ENCODE peak calls at places on chromosome 7, in six cellular contexts. One of them, this sample, is unnamed.

GRCh38 chr7:23114854-23115253 is 9.3 kb downstream of the KLHL7 start:
- DNase-seq in body of pancreas: no peak
- DNase-seq in left ventricle myocardium inferior: no peak
- DNase-seq in non-pigmented ciliary epithelial cell: no peak
- DNase-seq in AG10803: peak; percentile 59
- DNase-seq in Ammon's horn: peak; percentile 31
- DNase-seq in this sample: no peak

GRCh38 chr7:44147026-44147881 is 6.1 kb upstream of the MYL7 start:
- DNase-seq in non-pigmented ciliary epithelial cell: no peak
- DNase-seq in left ventricle myocardium inferior: peak; percentile 16
- DNase-seq in Ammon's horn: no peak
- DNase-seq in AG10803: no peak
- DNase-seq in body of pancreas: peak; percentile 49
- DNase-seq in this sample: no peak

GRCh38 chr7:108088729-108089128 is 41.4 kb downstream of the LAMB4 start:
- DNase-seq in AG10803: peak; percentile 32
- DNase-seq in Ammon's horn: no peak
- DNase-seq in body of pancreas: no peak
- DNase-seq in non-pigmented ciliary epithelial cell: no peak
- DNase-seq in left ventricle myocardium inferior: no peak
- DNase-seq in this sample: no peak

GRCh38 chr7:37311282-37311868 is 137.3 kb downstream of the ELMO1 start:
- DNase-seq in non-pigmented ciliary epithelial cell: no peak
- DNase-seq in left ventricle myocardium inferior: no peak
- DNase-seq in Ammon's horn: peak; percentile 68
- DNase-seq in AG10803: no peak
- DNase-seq in body of pancreas: no peak
- DNase-seq in this sample: peak; percentile 49

GRCh38 chr7:70782729-70783290 is 349.1 kb upstream of the GALNT17 start:
- DNase-seq in left ventricle myocardium inferior: no peak
- DNase-seq in body of pancreas: no peak
- DNase-seq in non-pigmented ciliary epithelial cell: no peak
- DNase-seq in AG10803: no peak
- DNase-seq in Ammon's horn: peak; percentile 53
- DNase-seq in this sample: no peak

GRCh38 chr7:82700739-82701138 is 257.2 kb upstream of the CACNA2D1 start:
- DNase-seq in body of pancreas: no peak
- DNase-seq in left ventricle myocardium inferior: no peak
- DNase-seq in AG10803: no peak
- DNase-seq in Ammon's horn: no peak
- DNase-seq in non-pigmented ciliary epithelial cell: no peak
- DNase-seq in this sample: no peak

GRCh38 chr7:55074008-55074499 is 55.2 kb downstream of the EGFR start:
- DNase-seq in non-pigmented ciliary epithelial cell: no peak
- DNase-seq in AG10803: peak; percentile 82
- DNase-seq in body of pancreas: peak; percentile 51
- DNase-seq in Ammon's horn: no peak
- DNase-seq in left ventricle myocardium inferior: peak; percentile 42
- DNase-seq in this sample: peak; percentile 93

GRCh38 chr7:37206192-37206591 is 242.5 kb downstream of the ELMO1 start:
- DNase-seq in AG10803: no peak
- DNase-seq in left ventricle myocardium inferior: no peak
- DNase-seq in body of pancreas: no peak
- DNase-seq in Ammon's horn: no peak
- DNase-seq in non-pigmented ciliary epithelial cell: no peak
- DNase-seq in this sample: no peak

GRCh38 chr7:155295511-155295910 is 2.2 kb upstream of the INSIG1 start:
- DNase-seq in AG10803: no peak
- DNase-seq in Ammon's horn: no peak
- DNase-seq in non-pigmented ciliary epithelial cell: no peak
- DNase-seq in body of pancreas: no peak
- DNase-seq in left ventricle myocardium inferior: no peak
- DNase-seq in this sample: no peak

GRCh38 chr7:52747817-52748216 is 287.6 kb upstream of the POM121L12 start:
- DNase-seq in left ventricle myocardium inferior: no peak
- DNase-seq in Ammon's horn: no peak
- DNase-seq in non-pigmented ciliary epithelial cell: no peak
- DNase-seq in body of pancreas: no peak
- DNase-seq in AG10803: no peak
- DNase-seq in this sample: no peak

GRCh38 chr7:82631998-82632397 is 188.4 kb upstream of the CACNA2D1 start:
- DNase-seq in Ammon's horn: no peak
- DNase-seq in AG10803: peak; percentile 2
- DNase-seq in left ventricle myocardium inferior: no peak
- DNase-seq in body of pancreas: no peak
- DNase-seq in non-pigmented ciliary epithelial cell: no peak
- DNase-seq in this sample: peak; percentile 40

GRCh38 chr7:142523821-142524460 is 225.3 kb upstream of the PRSS1 start:
- DNase-seq in Ammon's horn: no peak
- DNase-seq in left ventricle myocardium inferior: no peak
- DNase-seq in non-pigmented ciliary epithelial cell: no peak
- DNase-seq in body of pancreas: no peak
- DNase-seq in AG10803: no peak
- DNase-seq in this sample: no peak